ENCODE peak calls at places on chromosome 14, in six cellular contexts. T is fibroblast of lung, F is Peyer's patch, J is foreskin fibroblast, C is GM12865, V is tibial nerve. G is an unnamed sample.

GRCh38 chr14:20409226-20409625 is 4.1 kb downstream of the TEP1 start:
- DNase-seq in T (no peak), F (no peak), J (peak), C (no peak), V (no peak), G (no peak)

GRCh38 chr14:99055816-99056215 is 216.2 kb downstream of the BCL11B start:
- DNase-seq in T (no peak), F (peak), J (no peak), C (peak), V (no peak), G (peak)

GRCh38 chr14:101078105-101078891 is 174.8 kb upstream of the RTL1 start:
- DNase-seq in T (no peak), F (peak), J (no peak), C (no peak), V (no peak), G (no peak)

GRCh38 chr14:101561145-101561896 is at the start of gene DIO3:
- DNase-seq in T (peak), F (peak), J (no peak), C (no peak), V (peak), G (no peak)

GRCh38 chr14:91911474-91912032 is 35.9 kb downstream of the FBLN5 start:
- DNase-seq in T (peak), F (peak), J (no peak), C (peak), V (no peak), G (peak)

GRCh38 chr14:51539571-51540037 is 112.1 kb upstream of the FRMD6 start:
- DNase-seq in T (peak), F (no peak), J (peak), C (peak), V (no peak), G (no peak)

GRCh38 chr14:36720657-36721056 is 59.0 kb downstream of the PAX9 start:
- DNase-seq in T (no peak), F (no peak), J (no peak), C (no peak), V (no peak), G (no peak)

GRCh38 chr14:39302124-39302810 is 68.6 kb downstream of the MIA2 start:
- DNase-seq in T (no peak), F (no peak), J (no peak), C (no peak), V (no peak), G (no peak)

GRCh38 chr14:105855246-105855892 is 329.0 kb downstream of the TMEM121 start:
- DNase-seq in T (no peak), F (peak), J (no peak), C (no peak), V (no peak), G (no peak)

GRCh38 chr14:102775855-102776760 is 1.1 kb upstream of the TRAF3 start:
- DNase-seq in T (peak), F (peak), J (peak), C (peak), V (no peak), G (no peak)

GRCh38 chr14:105711841-105712460 is 185.6 kb downstream of the TMEM121 start:
- DNase-seq in T (no peak), F (no peak), J (no peak), C (no peak), V (no peak), G (no peak)

GRCh38 chr14:48086516-48086915 is 411.1 kb upstream of the MDGA2 start:
- DNase-seq in T (no peak), F (no peak), J (no peak), C (no peak), V (no peak), G (no peak)

GRCh38 chr14:103445783-103446182 is 60.6 kb downstream of the MARK3 start:
- DNase-seq in T (no peak), F (no peak), J (no peak), C (no peak), V (no peak), G (no peak)

GRCh38 chr14:35740215-35740614 is 68.9 kb downstream of the RALGAPA1 start:
- DNase-seq in T (no peak), F (no peak), J (no peak), C (no peak), V (no peak), G (no peak)

GRCh38 chr14:48805315-48805714 is 780.9 kb downstream of the RPS29 start:
- DNase-seq in T (no peak), F (peak), J (no peak), C (no peak), V (no peak), G (no peak)

GRCh38 chr14:61493239-61493638 is 171.9 kb downstream of the PRKCH start:
- DNase-seq in T (peak), F (no peak), J (peak), C (no peak), V (no peak), G (no peak)

DNA sequence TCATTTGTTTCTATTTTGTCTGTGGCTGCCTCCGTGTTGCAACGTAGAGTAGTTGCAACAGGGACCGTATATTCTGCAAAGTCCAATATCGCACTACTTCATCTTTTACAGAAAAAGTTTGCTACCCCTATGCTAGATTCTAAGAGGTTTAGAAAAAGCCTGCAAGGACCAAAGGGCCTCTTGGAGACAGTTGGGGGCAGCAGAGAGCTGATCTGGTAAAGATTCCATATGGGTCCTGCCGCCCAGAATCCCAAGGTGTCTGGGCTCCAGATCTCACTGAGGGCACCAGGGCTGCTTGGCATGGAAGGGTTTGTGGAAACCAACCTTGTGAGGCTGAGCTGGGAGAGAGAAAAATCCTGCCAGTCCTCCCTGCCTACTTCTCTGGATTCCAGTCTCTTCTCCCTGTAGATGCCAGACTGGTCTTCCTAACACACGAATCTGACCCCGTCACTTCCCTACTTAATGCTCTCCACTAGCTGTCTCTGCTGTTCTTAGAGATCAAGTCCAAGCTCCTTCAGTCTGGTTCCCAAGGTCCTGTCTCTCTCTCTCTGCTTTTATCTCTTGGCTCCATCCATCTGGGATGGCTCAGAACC is 74.6 kb downstream of the GLRX5 start:
- DNase-seq in T (peak), F (no peak), J (peak), C (peak), V (no peak), G (no peak)
- TF ChIP-seq CTCF in T (peak), F (peak), J (peak), C (peak), V (no peak), G (no peak)

DNA sequence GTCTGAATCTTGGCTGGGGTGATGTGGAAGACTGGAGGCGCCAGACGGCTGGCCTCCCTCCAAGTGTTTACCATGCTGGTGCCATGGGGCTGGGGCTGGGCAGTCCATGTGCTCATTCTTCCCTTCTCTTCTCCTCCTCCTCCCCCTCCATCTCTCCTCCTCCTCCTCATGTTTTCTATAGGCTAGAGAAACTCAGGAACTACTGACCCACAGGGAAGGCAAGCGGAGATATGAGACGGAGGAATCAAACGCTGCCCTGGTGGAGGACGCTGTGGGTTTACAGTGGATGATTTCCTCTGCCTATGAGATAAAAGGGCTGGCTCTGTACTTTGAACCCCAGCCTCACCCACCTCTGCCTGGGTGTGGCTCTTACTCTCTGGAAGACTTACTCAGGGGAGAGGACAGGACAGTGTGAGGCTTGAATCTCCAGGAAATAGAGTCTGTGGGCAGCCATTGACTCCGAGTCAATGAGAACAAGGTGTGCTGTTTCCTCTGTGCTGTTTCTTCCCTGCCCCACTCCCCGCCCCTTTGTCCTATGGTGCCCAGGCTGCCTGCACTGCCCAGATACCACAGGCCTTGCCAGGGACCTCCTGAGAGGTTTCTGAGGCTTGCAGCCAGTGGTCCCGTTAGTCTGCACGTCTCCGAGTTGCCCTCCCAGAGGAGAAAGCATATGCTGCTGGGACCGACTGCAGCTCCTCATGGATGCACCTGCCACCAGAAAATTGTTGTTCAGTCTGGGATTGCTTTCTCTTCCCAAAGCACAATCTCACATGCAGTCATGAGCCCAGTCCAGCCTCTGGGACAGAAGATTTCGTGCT is 132.6 kb upstream of the ARHGAP5 start:
- DNase-seq in T (no peak), F (peak), J (no peak), C (no peak), V (no peak), G (no peak)
- TF ChIP-seq CTCF in T (no peak), F (peak), J (no peak), C (no peak), V (no peak), G (no peak)

GRCh38 chr14:55302367-55302766 is 31.1 kb downstream of the FBXO34 start:
- DNase-seq in T (no peak), F (no peak), J (no peak), C (no peak), V (no peak), G (no peak)

GRCh38 chr14:55298423-55298822 is 27.2 kb downstream of the FBXO34 start:
- DNase-seq in T (no peak), F (no peak), J (no peak), C (no peak), V (no peak), G (no peak)

GRCh38 chr14:55301722-55302121 is 30.5 kb downstream of the FBXO34 start:
- DNase-seq in T (peak), F (peak), J (peak), C (peak), V (no peak), G (no peak)

GRCh38 chr14:55294603-55295002 is 23.4 kb downstream of the FBXO34 start:
- DNase-seq in T (no peak), F (no peak), J (no peak), C (no peak), V (no peak), G (no peak)

DNA sequence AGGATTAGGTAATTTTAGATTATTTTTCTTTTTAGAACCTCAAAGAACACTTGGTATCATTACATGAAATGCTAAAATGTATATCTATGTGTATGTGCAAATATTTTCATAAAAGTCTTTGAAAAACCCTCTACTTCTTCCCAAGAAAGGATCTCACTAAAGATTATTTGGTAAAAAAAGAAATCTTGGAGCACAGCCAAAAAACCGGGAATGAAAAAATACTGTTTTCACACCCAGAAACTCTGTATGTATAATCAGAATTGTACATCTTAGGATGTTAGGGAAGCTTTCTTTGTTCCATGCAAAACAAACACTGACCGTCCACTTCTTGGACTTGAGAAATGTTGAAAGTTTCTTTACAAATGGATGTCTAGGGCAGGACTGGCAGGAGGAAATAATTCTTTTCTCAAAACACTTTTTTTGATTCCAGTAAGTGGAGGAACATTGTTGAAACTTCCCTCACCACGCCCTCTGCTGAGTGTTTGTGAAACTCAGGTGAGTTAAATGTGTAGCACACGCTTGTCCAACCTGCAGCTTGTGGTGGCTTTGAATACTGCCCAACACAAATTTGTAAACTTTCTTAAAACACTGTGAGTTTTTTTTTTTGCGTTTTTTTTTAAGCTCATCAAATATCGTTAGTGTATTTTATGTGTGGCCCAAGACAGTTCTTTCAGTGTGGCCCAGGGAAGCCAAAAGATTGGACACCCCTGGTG is 26.5 kb downstream of the FBXO34 start:
- DNase-seq in T (no peak), F (peak), J (no peak), C (peak), V (no peak), G (no peak)
- TF ChIP-seq CTCF in T (no peak), F (peak), J (no peak), C (no peak), V (no peak), G (no peak)

GRCh38 chr14:90105756-90106155 is 44.0 kb downstream of the KCNK13 start:
- DNase-seq in T (no peak), F (no peak), J (no peak), C (no peak), V (no peak), G (no peak)

GRCh38 chr14:90111895-90112534 is 50.2 kb downstream of the KCNK13 start:
- DNase-seq in T (peak), F (no peak), J (peak), C (no peak), V (no peak), G (no peak)

GRCh38 chr14:90107789-90108188 is 46.0 kb downstream of the KCNK13 start:
- DNase-seq in T (no peak), F (no peak), J (no peak), C (no peak), V (no peak), G (no peak)

GRCh38 chr14:90114554-90114953 is 52.8 kb downstream of the KCNK13 start:
- DNase-seq in T (no peak), F (no peak), J (no peak), C (no peak), V (no peak), G (no peak)

GRCh38 chr14:90109858-90110257 is 48.1 kb downstream of the KCNK13 start:
- DNase-seq in T (no peak), F (no peak), J (no peak), C (no peak), V (no peak), G (no peak)
- TF ChIP-seq CTCF in T (no peak), F (no peak), J (no peak), C (peak), V (no peak), G (no peak)

GRCh38 chr14:96754845-96755184 is 42.4 kb upstream of the VRK1 start:
- DNase-seq in T (no peak), F (no peak), J (no peak), C (no peak), V (no peak), G (no peak)
- TF ChIP-seq CTCF in T (no peak), F (no peak), J (no peak), C (no peak), V (no peak), G (no peak)

G was measured in CD8-positive, alpha-beta T cell.